ENCODE peak calls at places on chromosomes 7 and 10, in nine cellular contexts. J is Calu3; I is nucleus accumbens; Z is HCT116; U is AML-193; E is colonic mucosa; Y is Caki2; A is activated T-cell treated with anti-CD3 and anti-CD28 coated beads, Interleukin-2, amount 50 U/mL, for 72 hours; V is RPMI8226. M is an unnamed sample.

GRCh38 chr7:110852156-110852858 is 238.6 kb upstream of the LRRN3 start:
- DNase-seq in J (no peak), I (no peak), Z (no peak), U (no peak), E (no peak), Y (no peak), A (no peak), V (no peak), M (no peak)

GRCh38 chr10:3043512-3044368 is 23.6 kb upstream of the PFKP start:
- DNase-seq in J (peak; percentile 79), I (peak; percentile 48), Z (peak; percentile 74), U (peak; percentile 60), E (peak; percentile 72), Y (peak; percentile 92), A (peak; percentile 49), V (peak; percentile 79), M (peak; percentile 58)

GRCh38 chr7:90764848-90765570 is 168.9 kb downstream of the CDK14 start:
- DNase-seq in J (no peak), I (no peak), Z (no peak), U (no peak), E (no peak), Y (no peak), A (no peak), V (no peak), M (no peak)

GRCh38 chr7:155120460-155120859 is 50.3 kb downstream of the HTR5A start:
- DNase-seq in J (no peak), I (no peak), Z (no peak), U (no peak), E (no peak), Y (no peak), A (no peak), V (no peak), M (no peak)

GRCh38 chr7:68793513-68793912 is 804.8 kb upstream of the AUTS2 start:
- DNase-seq in J (no peak), I (no peak), Z (no peak), U (no peak), E (no peak), Y (no peak), A (no peak), V (no peak), M (no peak)

GRCh38 chr10:86956841-86957448 is 470 bp downstream of the MMRN2 start:
- DNase-seq in J (no peak), I (no peak), Z (no peak), U (no peak), E (no peak), Y (no peak), A (no peak), V (no peak), M (no peak)

GRCh38 chr7:26705567-26705966 is 158.8 kb downstream of the SKAP2 start:
- DNase-seq in J (peak; percentile 24), I (no peak), Z (no peak), U (no peak), E (peak; percentile 36), Y (peak; percentile 6), A (no peak), V (no peak), M (peak; percentile 63)

GRCh38 chr10:78649429-78649828 is 419.3 kb upstream of the ZMIZ1 start:
- DNase-seq in J (no peak), I (no peak), Z (no peak), U (no peak), E (no peak), Y (no peak), A (no peak), V (no peak), M (no peak)

GRCh38 chr10:8283986-8284385 is 229.5 kb downstream of the GATA3 start:
- DNase-seq in J (no peak), I (no peak), Z (no peak), U (no peak), E (no peak), Y (no peak), A (no peak), V (no peak), M (no peak)

GRCh38 chr10:79434223-79434687 is 11.2 kb downstream of the ZCCHC24 start:
- DNase-seq in J (no peak), I (no peak), Z (no peak), U (no peak), E (no peak), Y (no peak), A (peak; percentile 37), V (no peak), M (no peak)

GRCh38 chr7:13800694-13801448 is 188.6 kb downstream of the ETV1 start:
- DNase-seq in J (no peak), I (no peak), Z (no peak), U (no peak), E (no peak), Y (no peak), A (no peak), V (no peak), M (no peak)

GRCh38 chr7:141042222-141043193 is 27.8 kb upstream of the MRPS33 start:
- DNase-seq in J (no peak), I (no peak), Z (no peak), U (no peak), E (no peak), Y (peak; percentile 84), A (no peak), V (no peak), M (no peak)

GRCh38 chr10:98259606-98260319 is 8.2 kb downstream of the LOXL4 start:
- DNase-seq in J (no peak), I (no peak), Z (no peak), U (no peak), E (no peak), Y (no peak), A (no peak), V (no peak), M (no peak)

GRCh38 chr10:14625210-14625621 is 149.5 kb downstream of the FAM107B start:
- DNase-seq in J (no peak), I (no peak), Z (no peak), U (no peak), E (no peak), Y (no peak), A (no peak), V (no peak), M (peak; percentile 52)

GRCh38 chr10:125123363-125124113 is 36.8 kb downstream of the CTBP2 start:
- DNase-seq in J (peak; percentile 88), I (peak; percentile 57), Z (peak; percentile 96), U (no peak), E (peak; percentile 93), Y (peak; percentile 84), A (no peak), V (peak; percentile 61), M (no peak)

GRCh38 chr10:46523119-46523880 is 33.2 kb downstream of the GPRIN2 start:
- DNase-seq in J (peak; percentile 88), I (no peak), Z (peak; percentile 13), U (no peak), E (peak; percentile 87), Y (peak; percentile 64), A (no peak), V (no peak), M (peak; percentile 65)

GRCh38 chr10:70832852-70833542 is 17.2 kb downstream of the SGPL1 start:
- DNase-seq in J (no peak), I (no peak), Z (no peak), U (peak; percentile 36), E (no peak), Y (no peak), A (peak; percentile 12), V (no peak), M (no peak)

GRCh38 chr7:70116244-70116643 is 518.0 kb downstream of the AUTS2 start:
- DNase-seq in J (no peak), I (no peak), Z (no peak), U (no peak), E (no peak), Y (no peak), A (no peak), V (no peak), M (peak; percentile 9)

GRCh38 chr7:92496876-92497275 is 19.1 kb upstream of the ERVW-1 start:
- DNase-seq in J (no peak), I (no peak), Z (no peak), U (no peak), E (no peak), Y (no peak), A (no peak), V (no peak), M (no peak)

GRCh38 chr7:45599851-45600706 is 25.9 kb downstream of the ADCY1 start:
- DNase-seq in J (no peak), I (no peak), Z (no peak), U (no peak), E (peak; percentile 11), Y (no peak), A (no peak), V (no peak), M (no peak)

GRCh38 chr7:28685291-28685659 is 272.9 kb downstream of the TRIL start:
- DNase-seq in J (no peak), I (peak; percentile 5), Z (no peak), U (no peak), E (peak; percentile 31), Y (no peak), A (no peak), V (no peak), M (no peak)

GRCh38 chr7:29879609-29880008 is 73.3 kb downstream of the WIPF3 start:
- DNase-seq in J (no peak), I (no peak), Z (no peak), U (no peak), E (no peak), Y (no peak), A (no peak), V (no peak), M (no peak)

GRCh38 chr7:55148992-55149391 is 130.2 kb downstream of the EGFR start:
- DNase-seq in J (no peak), I (no peak), Z (no peak), U (no peak), E (no peak), Y (no peak), A (no peak), V (no peak), M (no peak)